ENCODE peak calls at places on chromosomes 12 and 14, in six cellular contexts. C is fibroblast of lung, K is kidney, W is PC-3, H is IMR-90, D is H9. J is an unnamed sample.

GRCh38 chr12:65168606-65169310 is 625 bp upstream of the LEMD3 start:
- DNase-seq in C (no peak), K (no peak), W (no peak), H (no peak), D (no peak), J (peak; percentile 37)

GRCh38 chr14:59435987-59436386 is 29.2 kb downstream of the GPR135 start:
- DNase-seq in C (no peak), K (no peak), W (no peak), H (no peak), D (no peak), J (no peak)

GRCh38 chr12:123660328-123660727 is 10.6 kb upstream of the TCTN2 start:
- DNase-seq in C (peak; percentile 82), K (no peak), W (peak; percentile 96), H (peak; percentile 85), D (no peak), J (peak; percentile 96)

GRCh38 chr14:50087350-50088116 is 28.8 kb downstream of the VCPKMT start:
- DNase-seq in C (no peak), K (no peak), W (no peak), H (no peak), D (no peak), J (no peak)

GRCh38 chr14:72961579-72962335 is 35.5 kb downstream of the DCAF4 start:
- DNase-seq in C (peak; percentile 57), K (no peak), W (peak; percentile 97), H (peak; percentile 16), D (no peak), J (peak; percentile 47)

GRCh38 chr14:54747616-54748015 is 155.0 kb downstream of the GCH1 start:
- DNase-seq in C (no peak), K (no peak), W (no peak), H (no peak), D (no peak), J (no peak)

GRCh38 chr12:104521731-104522130 is 65.0 kb downstream of the CHST11 start:
- DNase-seq in C (peak; percentile 45), K (no peak), W (peak; percentile 78), H (peak; percentile 17), D (no peak), J (peak; percentile 72)

GRCh38 chr14:21913759-21914158 is 240.1 kb upstream of the OR4E1 start:
- DNase-seq in C (peak; percentile 15), K (no peak), W (peak; percentile 90), H (peak; percentile 38), D (peak; percentile 85), J (peak; percentile 66)

GRCh38 chr14:38536376-38537038 is 280.6 kb upstream of the CLEC14A start:
- DNase-seq in C (peak; percentile 8), K (no peak), W (no peak), H (peak; percentile 8), D (no peak), J (peak; percentile 71)

GRCh38 chr14:54699087-54699530 is 132.2 kb downstream of the SAMD4A start:
- DNase-seq in C (peak; percentile 68), K (no peak), W (no peak), H (no peak), D (peak; percentile 38), J (peak; percentile 70)

GRCh38 chr12:3003593-3003992 is 44.4 kb downstream of the TEAD4 start:
- DNase-seq in C (no peak), K (no peak), W (no peak), H (no peak), D (peak; percentile 66), J (no peak)

GRCh38 chr14:69561893-69562292 is 12.8 kb downstream of the CCDC177 start:
- DNase-seq in C (no peak), K (no peak), W (no peak), H (no peak), D (no peak), J (no peak)

GRCh38 chr12:9902539-9903228 is 21.4 kb downstream of the KLRF2 start:
- DNase-seq in C (no peak), K (no peak), W (no peak), H (no peak), D (no peak), J (no peak)

GRCh38 chr12:122855985-122856831 is 21.0 kb downstream of the HIP1R start:
- DNase-seq in C (no peak), K (no peak), W (no peak), H (no peak), D (no peak), J (no peak)

GRCh38 chr12:56469007-56469930 is 891 bp downstream of the SPRYD4 start:
- DNase-seq in C (no peak), K (no peak), W (peak; percentile 22), H (no peak), D (no peak), J (peak; percentile 35)

GRCh38 chr14:35682802-35683201 is 126.3 kb downstream of the RALGAPA1 start:
- DNase-seq in C (peak; percentile 33), K (no peak), W (no peak), H (peak; percentile 53), D (no peak), J (no peak)

GRCh38 chr12:42129595-42130204 is 15.0 kb downstream of the GXYLT1 start:
- DNase-seq in C (peak; percentile 73), K (no peak), W (peak; percentile 80), H (peak; percentile 80), D (no peak), J (peak; percentile 83)

GRCh38 chr12:75813066-75813465 is 218.5 kb downstream of the PHLDA1 start:
- DNase-seq in C (no peak), K (no peak), W (no peak), H (no peak), D (no peak), J (no peak)

GRCh38 chr12:108939594-108939993 is 59.7 kb downstream of the DAO start:
- DNase-seq in C (peak; percentile 23), K (no peak), W (peak; percentile 37), H (peak; percentile 13), D (peak; percentile 57), J (peak; percentile 14)

GRCh38 chr12:54413284-54414190 is 5.5 kb downstream of the ITGA5 start:
- DNase-seq in C (peak; percentile 37), K (no peak), W (no peak), H (no peak), D (no peak), J (peak; percentile 69)

GRCh38 chr12:57037264-57037663 is 12.7 kb downstream of the MYO1A start:
- DNase-seq in C (no peak), K (no peak), W (no peak), H (no peak), D (peak; percentile 20), J (no peak)

GRCh38 chr12:53205747-53206146 is 1.3 kb downstream of the ITGB7 start:
- DNase-seq in C (peak; percentile 89), K (peak; percentile 74), W (peak; percentile 74), H (peak; percentile 89), D (peak; percentile 30), J (peak; percentile 96)

GRCh38 chr12:100123316-100124095 is 19.2 kb downstream of the BLTP3B start:
- DNase-seq in C (peak; percentile 21), K (no peak), W (no peak), H (no peak), D (no peak), J (no peak)

GRCh38 chr12:110079477-110080400 is 31.4 kb upstream of the C12orf76 start:
- DNase-seq in C (peak; percentile 13), K (peak; percentile 77), W (no peak), H (peak; percentile 39), D (no peak), J (no peak)

GRCh38 chr12:11650279-11650696 is 814 bp downstream of the ETV6 start:
- DNase-seq in C (no peak), K (no peak), W (no peak), H (no peak), D (peak; percentile 68), J (no peak)

GRCh38 chr12:132284071-132284492 is 45.3 kb downstream of the GALNT9 start:
- DNase-seq in C (peak; percentile 16), K (peak; percentile 71), W (peak; percentile 62), H (peak; percentile 12), D (no peak), J (peak; percentile 73)

GRCh38 chr12:95440401-95440800 is 33.6 kb upstream of the METAP2 start:
- DNase-seq in C (peak; percentile 66), K (no peak), W (no peak), H (peak; percentile 67), D (no peak), J (peak; percentile 17)

GRCh38 chr12:121915841-121916321 is 2.5 kb upstream of the CFAP251 start:
- DNase-seq in C (no peak), K (no peak), W (no peak), H (peak; percentile 68), D (no peak), J (no peak)

GRCh38 chr14:98177551-98177950 is 1094.4 kb downstream of the BCL11B start:
- DNase-seq in C (no peak), K (no peak), W (no peak), H (no peak), D (no peak), J (no peak)

GRCh38 chr14:95519699-95520098 is 3.2 kb upstream of the SYNE3 start:
- DNase-seq in C (peak; percentile 84), K (peak; percentile 80), W (peak; percentile 79), H (peak; percentile 77), D (no peak), J (peak; percentile 97)
- H3K27ac ChIP-seq in C (no peak overlapping the region), K (no peak overlapping the region), W (peak overlapping the region; percentile 9), H (no peak overlapping the region), D (no peak overlapping the region), J (peak overlapping the region; percentile 63)

GRCh38 chr14:53124778-53125177 is 28.3 kb downstream of the DDHD1 start:
- DNase-seq in C (no peak), K (no peak), W (no peak), H (no peak), D (no peak), J (peak; percentile 44)
- H3K9ac ChIP-seq in C (no peak overlapping the region), K (no peak overlapping the region), W (no peak overlapping the region), H (no peak overlapping the region), D (no peak overlapping the region), J (no peak overlapping the region)

DNA sequence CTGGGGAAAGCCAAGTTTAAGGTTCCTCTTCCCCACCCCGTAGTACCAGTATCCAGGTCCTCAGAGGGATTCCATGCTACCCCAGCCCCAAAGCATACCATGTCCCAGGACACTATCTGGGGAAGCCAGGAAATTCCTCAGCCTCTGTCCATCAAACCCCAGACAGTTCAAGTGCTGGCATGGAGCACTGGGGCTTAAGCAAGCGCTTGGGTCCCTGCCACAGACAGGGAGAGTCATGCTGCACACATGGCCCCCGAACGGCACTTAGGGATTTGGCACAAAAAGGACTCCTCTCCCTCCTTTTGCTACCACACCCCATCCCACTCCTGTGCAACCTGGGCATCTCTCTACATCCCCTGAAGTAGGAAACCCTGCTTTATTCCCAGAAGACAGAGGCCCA is 21.8 kb downstream of the ADCY6 start:
- DNase-seq in C (no peak), K (no peak), W (no peak), H (no peak), D (no peak), J (peak; percentile 48)
- H3K27ac ChIP-seq in C (no peak overlapping the region), K (no peak overlapping the region), W (no peak overlapping the region), H (no peak overlapping the region), D (no peak overlapping the region), J (no peak overlapping the region)

DNA sequence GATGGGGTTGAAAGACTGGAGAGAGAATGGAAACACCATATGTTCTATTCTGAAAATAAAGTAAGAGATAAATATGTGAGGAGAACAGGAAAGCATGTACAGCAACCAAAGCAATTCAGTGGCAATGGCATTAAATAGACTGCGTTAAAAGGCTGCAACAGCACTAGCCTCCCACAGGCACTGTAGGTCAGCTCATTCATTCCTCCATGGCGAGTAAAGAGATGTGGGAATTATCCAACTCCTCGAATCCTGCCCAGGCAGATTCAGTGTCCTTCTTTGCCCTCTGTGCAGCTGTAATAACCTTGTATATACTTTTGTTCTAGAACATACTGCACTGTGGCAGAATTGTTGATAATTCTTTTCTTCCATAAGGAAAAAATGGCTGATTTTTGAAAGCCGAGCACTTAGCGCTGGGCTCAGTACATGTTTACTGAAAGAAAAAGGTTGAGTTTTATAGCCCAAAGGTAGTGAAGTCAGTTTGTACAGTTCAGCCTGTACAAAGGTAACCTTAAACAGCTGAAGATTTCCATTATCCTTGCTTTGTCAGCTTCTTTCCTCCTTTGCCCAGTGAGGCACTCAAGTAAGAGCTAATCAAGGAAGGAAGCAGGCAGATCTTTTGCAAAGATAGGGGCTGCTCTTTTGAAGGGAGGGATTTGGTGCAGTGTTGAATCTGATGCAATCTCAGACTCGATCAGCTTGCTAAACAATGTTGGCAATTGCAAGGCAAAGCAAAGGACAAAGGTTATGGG is 44.0 kb downstream of the ANO6 start:
- DNase-seq in C (peak; percentile 55), K (no peak), W (peak; percentile 25), H (peak; percentile 84), D (no peak), J (peak; percentile 70)
- H3K9ac ChIP-seq in C (no peak overlapping the region), K (no peak overlapping the region), W (no peak overlapping the region), H (peak overlapping the region; percentile 28), D (no peak overlapping the region), J (peak overlapping the region; percentile 10)